ENCODE peak calls at places on chromosomes 4 and X, in six cellular contexts. One of them, this sample, is unnamed.

GRCh38 chr4:99591757-99592156 is 17.1 kb downstream of the MTTP start:
- DNase-seq in pancreas: no peak
- DNase-seq in heart right ventricle: no peak
- DNase-seq in transverse colon: peak; percentile 12
- DNase-seq in RWPE2: no peak
- DNase-seq in upper lobe of right lung: no peak
- DNase-seq in this sample: no peak

GRCh38 chr4:139761461-139761860 is 95.8 kb downstream of the MGST2 start:
- DNase-seq in pancreas: no peak
- DNase-seq in heart right ventricle: no peak
- DNase-seq in transverse colon: no peak
- DNase-seq in RWPE2: no peak
- DNase-seq in upper lobe of right lung: no peak
- DNase-seq in this sample: no peak

GRCh38 chrX:75291611-75292010 is 17.7 kb downstream of the UPRT start:
- DNase-seq in pancreas: no peak
- DNase-seq in heart right ventricle: no peak
- DNase-seq in transverse colon: no peak
- DNase-seq in RWPE2: no peak
- DNase-seq in upper lobe of right lung: no peak
- DNase-seq in this sample: no peak

GRCh38 chr4:57462843-57463242 is 352.7 kb upstream of the IGFBP7 start:
- DNase-seq in pancreas: no peak
- DNase-seq in heart right ventricle: no peak
- DNase-seq in transverse colon: peak; percentile 8
- DNase-seq in RWPE2: no peak
- DNase-seq in upper lobe of right lung: no peak
- DNase-seq in this sample: no peak

GRCh38 chr4:140697709-140698560 is 58.2 kb downstream of the TBC1D9 start:
- DNase-seq in pancreas: no peak
- DNase-seq in heart right ventricle: no peak
- DNase-seq in transverse colon: peak; percentile 35
- DNase-seq in RWPE2: no peak
- DNase-seq in upper lobe of right lung: no peak
- DNase-seq in this sample: no peak

GRCh38 chrX:153474718-153475117 is 4.3 kb upstream of the HAUS7 start:
- DNase-seq in pancreas: peak; percentile 48
- DNase-seq in heart right ventricle: peak; percentile 66
- DNase-seq in transverse colon: peak; percentile 26
- DNase-seq in RWPE2: no peak
- DNase-seq in upper lobe of right lung: peak; percentile 80
- DNase-seq in this sample: peak; percentile 81

GRCh38 chr4:1806223-1806564 is 13.1 kb downstream of the FGFR3 start:
- DNase-seq in pancreas: no peak
- DNase-seq in heart right ventricle: no peak
- DNase-seq in transverse colon: no peak
- DNase-seq in RWPE2: no peak
- DNase-seq in upper lobe of right lung: no peak
- DNase-seq in this sample: no peak

GRCh38 chr4:26206339-26206738 is 114.5 kb upstream of the RBPJ start:
- DNase-seq in pancreas: peak; percentile 52
- DNase-seq in heart right ventricle: peak; percentile 54
- DNase-seq in transverse colon: no peak
- DNase-seq in RWPE2: no peak
- DNase-seq in upper lobe of right lung: no peak
- DNase-seq in this sample: no peak

GRCh38 chr4:5780831-5781480 is 70.0 kb downstream of the EVC start:
- DNase-seq in pancreas: no peak
- DNase-seq in heart right ventricle: no peak
- DNase-seq in transverse colon: no peak
- DNase-seq in RWPE2: no peak
- DNase-seq in upper lobe of right lung: peak; percentile 19
- DNase-seq in this sample: no peak

GRCh38 chr4:94976371-94977011 is 218.7 kb downstream of the BMPR1B start:
- DNase-seq in pancreas: no peak
- DNase-seq in heart right ventricle: no peak
- DNase-seq in transverse colon: no peak
- DNase-seq in RWPE2: no peak
- DNase-seq in upper lobe of right lung: no peak
- DNase-seq in this sample: no peak

GRCh38 chrX:134459683-134460004 is 321 bp upstream of the HPRT1 start:
- DNase-seq in pancreas: no peak
- DNase-seq in heart right ventricle: no peak
- DNase-seq in transverse colon: no peak
- DNase-seq in RWPE2: no peak
- DNase-seq in upper lobe of right lung: no peak
- DNase-seq in this sample: no peak

GRCh38 chrX:30900227-30900626 is 11.2 kb upstream of the TAB3 start:
- DNase-seq in pancreas: no peak
- DNase-seq in heart right ventricle: no peak
- DNase-seq in transverse colon: no peak
- DNase-seq in RWPE2: no peak
- DNase-seq in upper lobe of right lung: no peak
- DNase-seq in this sample: no peak

GRCh38 chr4:145937990-145938611 is 522 bp downstream of the ZNF827 start:
- DNase-seq in pancreas: no peak
- DNase-seq in heart right ventricle: peak; percentile 12
- DNase-seq in transverse colon: peak; percentile 28
- DNase-seq in RWPE2: no peak
- DNase-seq in upper lobe of right lung: no peak
- DNase-seq in this sample: no peak

GRCh38 chr4:827209-828081 is 1.5 kb upstream of the CPLX1 start:
- DNase-seq in pancreas: no peak
- DNase-seq in heart right ventricle: no peak
- DNase-seq in transverse colon: no peak
- DNase-seq in RWPE2: peak; percentile 47
- DNase-seq in upper lobe of right lung: peak; percentile 55
- DNase-seq in this sample: peak; percentile 11

GRCh38 chr4:118338981-118339765 is 13.6 kb downstream of the PRSS12 start:
- DNase-seq in pancreas: no peak
- DNase-seq in heart right ventricle: no peak
- DNase-seq in transverse colon: no peak
- DNase-seq in RWPE2: no peak
- DNase-seq in upper lobe of right lung: no peak
- DNase-seq in this sample: no peak

GRCh38 chr4:97453186-97453585 is 690.1 kb downstream of the STPG2 start:
- DNase-seq in pancreas: no peak
- DNase-seq in heart right ventricle: no peak
- DNase-seq in transverse colon: no peak
- DNase-seq in RWPE2: no peak
- DNase-seq in upper lobe of right lung: no peak
- DNase-seq in this sample: no peak

GRCh38 chrX:153477039-153477438 is 6.7 kb upstream of the HAUS7 start:
- DNase-seq in pancreas: no peak
- DNase-seq in heart right ventricle: peak; percentile 38
- DNase-seq in transverse colon: no peak
- DNase-seq in RWPE2: no peak
- DNase-seq in upper lobe of right lung: no peak
- DNase-seq in this sample: no peak

GRCh38 chrX:8191022-8191421 is 20.0 kb upstream of the VCX2 start:
- DNase-seq in pancreas: no peak
- DNase-seq in heart right ventricle: no peak
- DNase-seq in transverse colon: peak; percentile 65
- DNase-seq in RWPE2: peak; percentile 69
- DNase-seq in upper lobe of right lung: peak; percentile 57
- DNase-seq in this sample: no peak

GRCh38 chr4:124499266-124499665 is 213.3 kb downstream of the ANKRD50 start:
- DNase-seq in pancreas: no peak
- DNase-seq in heart right ventricle: no peak
- DNase-seq in transverse colon: no peak
- DNase-seq in RWPE2: no peak
- DNase-seq in upper lobe of right lung: no peak
- DNase-seq in this sample: no peak

GRCh38 chr4:147479817-147480216 is 1.1 kb upstream of the EDNRA start:
- DNase-seq in pancreas: no peak
- DNase-seq in heart right ventricle: peak; percentile 58
- DNase-seq in transverse colon: no peak
- DNase-seq in RWPE2: no peak
- DNase-seq in upper lobe of right lung: no peak
- DNase-seq in this sample: no peak

GRCh38 chr4:139909036-139909435 is 243.4 kb downstream of the MGST2 start:
- DNase-seq in pancreas: no peak
- DNase-seq in heart right ventricle: no peak
- DNase-seq in transverse colon: no peak
- DNase-seq in RWPE2: no peak
- DNase-seq in upper lobe of right lung: no peak
- DNase-seq in this sample: no peak

GRCh38 chrX:96843566-96843965 is 40.1 kb upstream of the RPA4 start:
- DNase-seq in pancreas: no peak
- DNase-seq in heart right ventricle: peak; percentile 3
- DNase-seq in transverse colon: no peak
- DNase-seq in RWPE2: no peak
- DNase-seq in upper lobe of right lung: no peak
- DNase-seq in this sample: no peak

GRCh38 chrX:16897445-16897844 is 27.3 kb upstream of the RBBP7 start:
- DNase-seq in pancreas: no peak
- DNase-seq in heart right ventricle: no peak
- DNase-seq in transverse colon: no peak
- DNase-seq in RWPE2: no peak
- DNase-seq in upper lobe of right lung: no peak
- DNase-seq in this sample: no peak

GRCh38 chrX:16892504-16893362 is 22.6 kb upstream of the RBBP7 start:
- DNase-seq in pancreas: peak; percentile 50
- DNase-seq in heart right ventricle: peak; percentile 72
- DNase-seq in transverse colon: peak; percentile 77
- DNase-seq in RWPE2: no peak
- DNase-seq in upper lobe of right lung: no peak
- DNase-seq in this sample: peak; percentile 62
- H3K4me1 ChIP-seq in pancreas: no peaks in the 10 kb centered on the region
- H3K4me1 ChIP-seq in heart right ventricle: no peaks in the 10 kb centered on the region
- H3K4me1 ChIP-seq in transverse colon: no peaks in the 10 kb centered on the region
- H3K4me1 ChIP-seq in RWPE2: no peaks in the 10 kb centered on the region
- H3K4me1 ChIP-seq in upper lobe of right lung: no peaks in the 10 kb centered on the region
- H3K4me1 ChIP-seq in this sample: no peaks in the 10 kb centered on the region

DNA sequence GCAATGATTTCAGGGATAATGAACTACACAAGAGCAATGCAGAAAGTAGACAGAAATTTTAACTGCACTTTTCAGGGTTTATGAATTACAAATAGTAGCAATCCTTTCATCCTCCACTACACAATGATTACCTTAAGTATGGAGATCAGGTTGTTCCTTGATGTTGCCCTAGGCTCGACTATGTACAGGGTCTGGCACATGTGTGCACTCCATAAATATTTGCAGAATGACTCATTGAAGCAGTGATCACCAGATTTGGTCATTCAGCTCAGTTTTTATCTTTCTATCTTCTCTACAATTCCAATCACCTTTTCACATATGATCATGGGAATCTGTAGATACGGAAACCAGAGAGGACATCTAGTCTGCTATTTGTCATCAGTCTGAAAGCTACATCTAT is 171.7 kb upstream of the HCCS start:
- DNase-seq in pancreas: no peak
- DNase-seq in heart right ventricle: no peak
- DNase-seq in transverse colon: no peak
- DNase-seq in RWPE2: no peak
- DNase-seq in upper lobe of right lung: no peak
- DNase-seq in this sample: no peak
- H3K27ac ChIP-seq in pancreas: no peak overlapping the region
- H3K27ac ChIP-seq in heart right ventricle: no peak overlapping the region
- H3K27ac ChIP-seq in transverse colon: no peak overlapping the region
- H3K27ac ChIP-seq in RWPE2: peak overlapping the region; percentile 21
- H3K27ac ChIP-seq in upper lobe of right lung: no peak overlapping the region
- H3K27ac ChIP-seq in this sample: no peak overlapping the region

GRCh38 chr4:41432889-41433288 is 105.1 kb upstream of the LIMCH1 start:
- DNase-seq in pancreas: no peak
- DNase-seq in heart right ventricle: no peak
- DNase-seq in transverse colon: no peak
- DNase-seq in RWPE2: no peak
- DNase-seq in upper lobe of right lung: no peak
- DNase-seq in this sample: no peak
- H3K4me1 ChIP-seq in pancreas: no peaks in the 10 kb centered on the region
- H3K4me1 ChIP-seq in heart right ventricle: peaks cover 47% of the 10 kb centered on the region
- H3K4me1 ChIP-seq in transverse colon: no peaks in the 10 kb centered on the region
- H3K4me1 ChIP-seq in RWPE2: peaks cover 33% of the 10 kb centered on the region
- H3K4me1 ChIP-seq in upper lobe of right lung: peaks cover 68% of the 10 kb centered on the region
- H3K4me1 ChIP-seq in this sample: peaks cover 69% of the 10 kb centered on the region

DNA sequence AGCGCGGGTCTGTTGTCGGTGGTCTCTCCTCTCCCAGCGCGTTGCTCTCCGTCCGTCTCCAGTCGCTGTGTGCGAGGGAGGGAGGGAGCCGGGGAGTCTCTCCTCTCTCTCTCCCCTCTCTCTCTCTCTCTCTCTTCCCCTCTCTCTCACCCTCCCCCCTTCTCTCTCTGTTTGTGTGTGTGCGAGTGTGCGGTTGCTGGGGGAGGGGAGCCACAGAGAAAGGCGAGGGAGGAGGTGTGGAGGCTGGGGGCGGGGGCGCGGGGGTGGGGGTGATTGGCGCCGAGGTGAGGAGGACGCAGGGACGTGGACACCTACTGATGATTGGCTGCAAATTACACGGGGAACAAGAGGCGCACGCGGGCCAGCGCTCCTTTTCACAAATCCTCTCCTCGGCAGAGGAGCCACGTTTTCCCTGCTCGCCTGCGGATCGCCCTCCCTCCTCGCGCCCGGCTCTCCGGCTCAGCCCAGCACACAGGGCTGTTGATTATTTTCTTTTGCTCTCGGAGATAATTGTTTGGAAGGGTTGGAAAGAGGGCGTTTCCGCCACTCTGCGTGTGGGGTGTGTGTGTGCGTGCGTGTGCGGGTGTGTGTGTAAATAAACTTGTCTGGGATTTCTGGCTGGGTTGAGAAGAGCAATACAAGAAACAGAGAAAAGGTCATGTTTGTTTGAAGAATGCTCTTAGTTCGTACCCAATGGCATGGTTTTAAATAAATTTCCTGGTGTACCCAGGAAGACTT is at the start of gene CXXC4:
- DNase-seq in pancreas: peak; percentile 80
- DNase-seq in heart right ventricle: peak; percentile 75
- DNase-seq in transverse colon: peak; percentile 67
- DNase-seq in RWPE2: no peak
- DNase-seq in upper lobe of right lung: peak; percentile 80
- DNase-seq in this sample: peak; percentile 37
- H3K27ac ChIP-seq in pancreas: peak within 1 kb of the TSS; percentile 60
- H3K27ac ChIP-seq in heart right ventricle: peak within 1 kb of the TSS; percentile 83
- H3K27ac ChIP-seq in transverse colon: peak within 1 kb of the TSS; percentile 89
- H3K27ac ChIP-seq in RWPE2: no peak within 1 kb of the TSS
- H3K27ac ChIP-seq in upper lobe of right lung: peak within 1 kb of the TSS; percentile 67
- H3K27ac ChIP-seq in this sample: peak within 1 kb of the TSS; percentile 10

DNA sequence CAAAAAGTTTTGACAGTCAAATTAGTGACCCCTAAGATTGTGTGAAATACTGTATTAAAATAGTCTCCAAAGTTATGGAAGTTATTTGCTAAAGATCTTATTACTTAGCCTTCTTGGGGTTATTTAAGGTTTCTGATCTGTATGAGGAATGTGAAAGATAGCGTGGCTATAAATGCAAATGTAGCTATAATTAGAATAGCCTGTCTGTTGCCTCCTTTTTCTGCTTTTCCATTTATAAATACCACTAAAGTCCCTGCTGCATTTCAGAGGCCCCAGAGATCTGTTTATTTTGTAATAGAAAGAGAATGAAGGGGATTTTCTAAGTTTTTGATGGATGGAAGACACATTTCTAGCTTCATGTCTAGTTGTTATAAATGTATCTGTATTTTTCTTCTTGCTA is 74.1 kb downstream of the INTS12 start:
- DNase-seq in pancreas: no peak
- DNase-seq in heart right ventricle: no peak
- DNase-seq in transverse colon: no peak
- DNase-seq in RWPE2: no peak
- DNase-seq in upper lobe of right lung: no peak
- DNase-seq in this sample: no peak
- H3K4me1 ChIP-seq in pancreas: peaks cover 18% of the 10 kb centered on the region
- H3K4me1 ChIP-seq in heart right ventricle: peaks cover 30% of the 10 kb centered on the region
- H3K4me1 ChIP-seq in transverse colon: peaks cover 10% of the 10 kb centered on the region
- H3K4me1 ChIP-seq in RWPE2: peaks cover 29% of the 10 kb centered on the region
- H3K4me1 ChIP-seq in upper lobe of right lung: peaks cover 17% of the 10 kb centered on the region
- H3K4me1 ChIP-seq in this sample: peaks cover 22% of the 10 kb centered on the region